ENCODE peak calls at places on chromosomes 12 and 14, in seven cellular contexts. L is body of pancreas, T is kidney, U is Karpas-422, B is SK-N-SH, R is lower lobe of right lung, X is DND-41. Q is an unnamed sample.

GRCh38 chr14:98466807-98467206 is 805.2 kb downstream of the BCL11B start:
- DNase-seq in U (peak; percentile 23), T (no peak), X (no peak), R (no peak), B (no peak), L (no peak), Q (no peak)

GRCh38 chr12:3168775-3169221 is 91.6 kb downstream of the TSPAN9 start:
- DNase-seq in B (no peak), X (no peak), T (peak; percentile 81), U (no peak), R (no peak), L (no peak), Q (no peak)

GRCh38 chr14:102574840-102575478 is 17.5 kb upstream of the RCOR1 start:
- DNase-seq in R (no peak), B (no peak), X (no peak), L (no peak), U (no peak), T (no peak), Q (no peak)

GRCh38 chr12:69108024-69108423 is 131.3 kb upstream of the CPSF6 start:
- DNase-seq in T (no peak), L (no peak), R (no peak), B (no peak), U (no peak), X (no peak), Q (no peak)

GRCh38 chr12:15963271-15963670 is 52.1 kb downstream of the DERA start:
- DNase-seq in L (no peak), T (no peak), U (no peak), X (no peak), R (no peak), B (no peak), Q (no peak)

GRCh38 chr12:53298154-53298553 is 1.3 kb upstream of the MYG1 start:
- DNase-seq in U (no peak), T (no peak), X (no peak), B (no peak), R (no peak), L (no peak), Q (no peak)

GRCh38 chr14:48771717-48772116 is 814.5 kb downstream of the RPS29 start:
- DNase-seq in B (no peak), U (no peak), L (no peak), R (no peak), T (no peak), X (no peak), Q (no peak)

GRCh38 chr14:106694638-106695393 is 1168.4 kb downstream of the TMEM121 start:
- DNase-seq in R (peak; percentile 56), T (no peak), X (peak; percentile 52), U (no peak), L (no peak), B (peak; percentile 42), Q (peak; percentile 61)

GRCh38 chr12:6542209-6543009 is 8.1 kb downstream of the GAPDH start:
- DNase-seq in U (no peak), X (no peak), B (no peak), R (no peak), L (no peak), T (no peak), Q (no peak)

GRCh38 chr14:90820958-90821357 is 4.7 kb upstream of the TTC7B start:
- DNase-seq in X (peak; percentile 66), R (no peak), B (no peak), U (no peak), T (no peak), L (no peak), Q (peak; percentile 43)

GRCh38 chr14:31561155-31561846 is at the start of gene NUBPL:
- DNase-seq in L (peak; percentile 96), T (peak; percentile 98), U (peak; percentile 100), X (peak; percentile 95), R (peak; percentile 97), B (peak; percentile 94), Q (peak; percentile 96)

GRCh38 chr14:73059326-73059725 is 992 bp downstream of the RBM25 start:
- DNase-seq in R (no peak), L (no peak), X (no peak), T (no peak), B (peak; percentile 43), U (peak; percentile 67), Q (no peak)

GRCh38 chr12:31732926-31733548 is 4.2 kb upstream of the AMN1 start:
- DNase-seq in T (no peak), R (no peak), B (no peak), U (no peak), X (no peak), L (no peak), Q (no peak)

GRCh38 chr14:35336171-35337073 is 44.2 kb downstream of the PSMA6 start:
- DNase-seq in U (no peak), T (peak; percentile 98), B (peak; percentile 42), R (peak; percentile 95), L (peak; percentile 81), X (no peak), Q (no peak)

GRCh38 chr12:121989951-121990647 is 31.6 kb upstream of the BCL7A start:
- DNase-seq in B (no peak), T (no peak), L (no peak), U (no peak), R (no peak), X (no peak), Q (no peak)

GRCh38 chr12:22700126-22700525 is 75.2 kb downstream of the ETNK1 start:
- DNase-seq in U (no peak), B (no peak), R (no peak), L (no peak), T (no peak), X (no peak), Q (no peak)

GRCh38 chr12:13165578-13166120 is 30.9 kb upstream of the EMP1 start:
- DNase-seq in L (peak; percentile 30), X (peak; percentile 45), T (peak; percentile 94), B (no peak), U (peak; percentile 61), R (peak; percentile 81), Q (peak; percentile 30)

GRCh38 chr12:131895640-131896079 is 1.2 kb downstream of the ULK1 start:
- DNase-seq in L (peak; percentile 54), T (no peak), B (no peak), R (no peak), X (peak; percentile 55), U (no peak), Q (peak; percentile 67)

GRCh38 chr14:103128631-103129300 is 5.5 kb downstream of the TNFAIP2 start:
- DNase-seq in R (peak; percentile 41), U (no peak), X (no peak), L (no peak), B (peak; percentile 54), T (peak; percentile 84), Q (no peak)

GRCh38 chr12:76085159-76085868 is 829 bp upstream of the NAP1L1 start:
- DNase-seq in R (no peak), T (no peak), B (peak; percentile 17), X (peak; percentile 75), U (peak; percentile 88), L (no peak), Q (peak; percentile 52)

GRCh38 chr12:130768120-130768519 is 52.0 kb upstream of the RIMBP2 start:
- DNase-seq in L (no peak), X (no peak), U (no peak), T (no peak), B (no peak), R (no peak), Q (no peak)

GRCh38 chr12:1935242-1935641 is 16.8 kb upstream of the CACNA2D4 start:
- DNase-seq in L (peak; percentile 38), X (no peak), T (no peak), U (no peak), B (peak; percentile 7), R (no peak), Q (no peak)

GRCh38 chr14:80266930-80267329 is 55.6 kb upstream of the DIO2 start:
- DNase-seq in R (no peak), B (no peak), T (no peak), X (no peak), L (no peak), U (no peak), Q (no peak)

GRCh38 chr12:26954027-26954426 is 15.8 kb downstream of the FGFR1OP2 start:
- DNase-seq in T (no peak), X (no peak), U (no peak), R (no peak), L (no peak), B (no peak), Q (no peak)

GRCh38 chr12:55684761-55685370 is 22.8 kb downstream of the ITGA7 start:
- DNase-seq in X (no peak), L (no peak), T (peak; percentile 45), U (no peak), R (no peak), B (no peak), Q (no peak)

DNA sequence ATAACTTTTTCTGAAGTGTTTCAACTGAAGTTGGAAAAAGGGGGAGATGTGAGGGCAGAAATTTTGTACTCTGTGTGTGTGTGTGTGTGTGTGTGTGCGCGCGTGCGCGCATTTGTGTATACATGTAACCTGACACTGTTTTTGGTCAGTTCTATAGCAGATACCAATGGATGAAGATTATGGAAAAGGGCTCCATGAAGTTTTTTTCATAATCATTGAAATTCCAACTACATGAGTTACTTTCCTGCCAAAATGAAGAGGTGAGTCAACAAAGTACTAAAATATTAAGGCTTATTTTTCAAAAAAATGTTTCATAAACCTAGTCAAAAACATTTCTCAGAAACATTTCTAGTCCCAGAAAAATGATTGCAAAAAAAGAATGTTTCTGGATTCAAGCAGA is 25.7 kb upstream of the CERS5 start:
- DNase-seq in X (no peak), B (no peak), L (no peak), T (no peak), U (no peak), R (no peak), Q (no peak)
- H3K27ac ChIP-seq in X (no peak overlapping the region), B (peak overlapping the region; percentile 44), L (no peak overlapping the region), T (no peak overlapping the region), U (no peak overlapping the region), R (no peak overlapping the region), Q (no peak overlapping the region)

DNA sequence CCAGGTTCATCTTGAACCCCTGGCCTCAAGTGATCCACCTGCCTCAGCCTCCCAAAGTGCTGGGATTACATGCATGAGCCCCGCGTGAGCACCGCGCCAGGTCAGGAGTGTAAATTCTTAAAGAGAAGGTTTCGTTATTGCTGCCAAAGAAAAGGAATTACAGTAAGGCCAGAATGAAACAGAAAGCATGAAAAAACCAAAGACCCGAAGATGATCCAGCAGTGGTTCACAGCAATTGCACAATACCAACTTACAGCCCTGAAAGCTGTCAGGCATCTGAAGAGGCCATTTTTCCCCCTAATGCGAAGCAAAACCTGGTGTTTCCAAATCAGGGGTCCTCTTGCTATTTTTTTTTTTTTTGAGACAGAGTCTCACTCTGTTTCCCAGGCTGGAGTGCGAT is 10.3 kb downstream of the RBM23 start:
- DNase-seq in U (no peak), R (no peak), T (no peak), X (no peak), B (no peak), L (no peak), Q (no peak)
- H3K36me3 ChIP-seq in U (peaks cover 54% of the 10 kb centered on the region), R (peaks cover 80% of the 10 kb centered on the region), T (peaks cover 38% of the 10 kb centered on the region), X (peaks cover 79% of the 10 kb centered on the region), B (peaks cover 57% of the 10 kb centered on the region), L (peaks cover 24% of the 10 kb centered on the region), Q (peaks cover 72% of the 10 kb centered on the region)

GRCh38 chr12:112294793-112295192 is 87.4 kb downstream of the HECTD4 start:
- DNase-seq in X (no peak), T (no peak), B (no peak), U (no peak), R (no peak), L (no peak), Q (no peak)
- H3K27ac ChIP-seq in X (no peak overlapping the region), T (no peak overlapping the region), B (no peak overlapping the region), U (no peak overlapping the region), R (no peak overlapping the region), L (no peak overlapping the region), Q (no peak overlapping the region)

DNA sequence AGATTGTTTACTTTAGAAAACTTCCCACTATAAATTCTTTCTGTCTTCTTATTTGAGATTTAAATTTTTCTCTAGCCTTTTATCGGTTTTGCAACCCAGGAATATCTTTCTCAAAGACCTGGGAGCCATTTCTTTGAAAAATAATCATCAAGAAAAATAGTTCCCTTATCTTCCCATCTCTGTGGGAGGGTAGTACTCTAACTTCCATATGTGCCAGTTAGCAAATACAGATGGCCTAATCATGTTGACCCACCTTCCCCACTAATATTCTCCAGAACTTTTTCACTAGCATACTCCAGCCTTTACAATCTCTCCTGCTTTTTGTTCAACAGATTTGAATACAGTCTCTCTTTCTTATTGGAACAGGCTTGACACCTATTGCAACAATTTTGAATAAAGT is 27.3 kb upstream of the KLRB1 start:
- DNase-seq in T (no peak), B (no peak), L (no peak), U (no peak), R (no peak), X (no peak), Q (no peak)
- H3K36me3 ChIP-seq in T (no peaks in the 10 kb centered on the region), B (no peaks in the 10 kb centered on the region), L (no peaks in the 10 kb centered on the region), U (no peaks in the 10 kb centered on the region), R (no peaks in the 10 kb centered on the region), X (no peaks in the 10 kb centered on the region), Q (no peaks in the 10 kb centered on the region)

Q was measured in CD4-positive, CD25-positive, alpha-beta regulatory T cell.